ENCODE peak calls at places on chromosome 15, in ten cellular contexts. B is mucosa of gallbladder; M is kidney epithelial cell; K is lung microvascular endothelial cell; J is stimulated activated CD8-positive, alpha-beta memory T cell treated with anti-CD3 and anti-CD28 coated beads, Interleukin-7, amount 100 ng/mL, for 1 hour; X is activated naive CD8-positive, alpha-beta T cell treated with anti-CD3 and anti-CD28 coated beads, Interleukin-2, amount 50 U/mL, for 16 hours; I is CD14-positive monocyte; F is SJSA1; T is adrenal gland; C is foreskin fibroblast. Z is an unnamed sample.

GRCh38 chr15:87080547-87080946 is 1000.9 kb downstream of the AGBL1 start:
- DNase-seq in B (no peak), M (no peak), K (no peak), J (no peak), X (no peak), I (no peak), F (no peak), T (no peak), C (no peak), Z (no peak)

GRCh38 chr15:66829551-66830131 is 127.6 kb downstream of the SMAD6 start:
- DNase-seq in B (no peak), M (no peak), K (no peak), J (no peak), X (no peak), I (no peak), F (no peak), T (no peak), C (no peak), Z (no peak)

GRCh38 chr15:45943255-45943654 is 308.4 kb downstream of the SQOR start:
- DNase-seq in B (no peak), M (peak), K (no peak), J (no peak), X (no peak), I (no peak), F (no peak), T (no peak), C (no peak), Z (no peak)

GRCh38 chr15:99279783-99280307 is 28.6 kb downstream of the LRRC28 start:
- DNase-seq in B (no peak), M (no peak), K (no peak), J (no peak), X (no peak), I (no peak), F (no peak), T (no peak), C (no peak), Z (no peak)

GRCh38 chr15:93321881-93322282 is 232.9 kb upstream of the RGMA start:
- DNase-seq in B (no peak), M (peak), K (no peak), J (no peak), X (no peak), I (no peak), F (peak), T (no peak), C (no peak), Z (no peak)

GRCh38 chr15:72365844-72366243 is 10.0 kb downstream of the HEXA start:
- DNase-seq in B (no peak), M (no peak), K (peak), J (no peak), X (no peak), I (peak), F (no peak), T (no peak), C (no peak), Z (peak)

GRCh38 chr15:75502360-75502759 is 50.9 kb upstream of the SIN3A start:
- DNase-seq in B (no peak), M (no peak), K (no peak), J (no peak), X (no peak), I (no peak), F (no peak), T (no peak), C (no peak), Z (no peak)

GRCh38 chr15:34802371-34802770 is 7.0 kb upstream of the ACTC1 start:
- DNase-seq in B (no peak), M (no peak), K (no peak), J (no peak), X (no peak), I (no peak), F (no peak), T (no peak), C (no peak), Z (no peak)

GRCh38 chr15:100722551-100723322 is 120.3 kb downstream of the ASB7 start:
- DNase-seq in B (no peak), M (no peak), K (no peak), J (no peak), X (no peak), I (no peak), F (no peak), T (no peak), C (no peak), Z (no peak)

GRCh38 chr15:70435872-70436271 is 327.5 kb downstream of the UACA start:
- DNase-seq in B (no peak), M (no peak), K (no peak), J (no peak), X (no peak), I (no peak), F (no peak), T (no peak), C (no peak), Z (no peak)

GRCh38 chr15:76341366-76342045 is 4.9 kb downstream of the ISL2 start:
- DNase-seq in B (no peak), M (no peak), K (no peak), J (no peak), X (no peak), I (no peak), F (no peak), T (no peak), C (peak), Z (no peak)

GRCh38 chr15:73854265-73854664 is 19.1 kb upstream of the TBC1D21 start:
- DNase-seq in B (no peak), M (no peak), K (no peak), J (no peak), X (no peak), I (no peak), F (no peak), T (no peak), C (no peak), Z (no peak)

GRCh38 chr15:101052681-101053121 is 133.5 kb downstream of the LRRK1 start:
- DNase-seq in B (peak), M (no peak), K (no peak), J (no peak), X (no peak), I (no peak), F (peak), T (no peak), C (no peak), Z (no peak)

GRCh38 chr15:68783226-68784054 is 37.3 kb downstream of the ANP32A start:
- DNase-seq in B (peak), M (no peak), K (peak), J (peak), X (peak), I (no peak), F (no peak), T (peak), C (no peak), Z (no peak)

GRCh38 chr15:58951388-58952060 is 18.0 kb upstream of the SLTM start:
- DNase-seq in B (no peak), M (no peak), K (peak), J (no peak), X (no peak), I (no peak), F (no peak), T (no peak), C (peak), Z (no peak)

GRCh38 chr15:75640483-75641175 is 605 bp upstream of the IMP3 start:
- DNase-seq in B (no peak), M (no peak), K (peak), J (no peak), X (no peak), I (no peak), F (no peak), T (no peak), C (peak), Z (no peak)

GRCh38 chr15:82768414-82769081 is 37.3 kb downstream of the FSD2 start:
- DNase-seq in B (no peak), M (no peak), K (no peak), J (no peak), X (no peak), I (no peak), F (no peak), T (no peak), C (peak), Z (no peak)

GRCh38 chr15:47963265-47963664 is 157.5 kb upstream of the SLC24A5 start:
- DNase-seq in B (no peak), M (no peak), K (no peak), J (no peak), X (no peak), I (no peak), F (no peak), T (no peak), C (no peak), Z (no peak)

GRCh38 chr15:66862111-66862815 is 160.2 kb downstream of the SMAD6 start:
- DNase-seq in B (no peak), M (no peak), K (no peak), J (no peak), X (no peak), I (no peak), F (peak), T (peak), C (no peak), Z (no peak)

GRCh38 chr15:60757831-60758570 is 279.1 kb upstream of the ICE2 start:
- DNase-seq in B (no peak), M (no peak), K (no peak), J (no peak), X (no peak), I (no peak), F (no peak), T (peak), C (no peak), Z (no peak)

GRCh38 chr15:96041982-96042733 is 288.3 kb upstream of the NR2F2 start:
- DNase-seq in B (no peak), M (no peak), K (no peak), J (no peak), X (no peak), I (no peak), F (no peak), T (no peak), C (no peak), Z (no peak)

GRCh38 chr15:78085928-78086327 is 6.4 kb upstream of the SH2D7 start:
- DNase-seq in B (no peak), M (no peak), K (no peak), J (no peak), X (no peak), I (no peak), F (no peak), T (no peak), C (no peak), Z (no peak)

GRCh38 chr15:70523192-70523591 is 240.2 kb downstream of the UACA start:
- DNase-seq in B (no peak), M (no peak), K (no peak), J (no peak), X (no peak), I (peak), F (no peak), T (peak), C (no peak), Z (no peak)

GRCh38 chr15:87496109-87496508 is 760.4 kb downstream of the NTRK3 start:
- DNase-seq in B (no peak), M (no peak), K (no peak), J (no peak), X (no peak), I (no peak), F (no peak), T (no peak), C (no peak), Z (no peak)

GRCh38 chr15:98713585-98714001 is 65.3 kb downstream of the IGF1R start:
- DNase-seq in B (no peak), M (no peak), K (peak), J (no peak), X (no peak), I (no peak), F (no peak), T (no peak), C (peak), Z (no peak)

GRCh38 chr15:58442122-58442521 is 10.3 kb downstream of the LIPC start:
- DNase-seq in B (no peak), M (no peak), K (no peak), J (no peak), X (no peak), I (no peak), F (no peak), T (no peak), C (peak), Z (no peak)

GRCh38 chr15:82178061-82178460 is 84.5 kb downstream of the EFL1 start:
- DNase-seq in B (no peak), M (no peak), K (peak), J (no peak), X (no peak), I (no peak), F (no peak), T (no peak), C (peak), Z (no peak)

GRCh38 chr15:46918462-46919125 is 798.7 kb upstream of the SEMA6D start:
- DNase-seq in B (no peak), M (no peak), K (no peak), J (no peak), X (no peak), I (no peak), F (no peak), T (no peak), C (no peak), Z (no peak)

GRCh38 chr15:66165856-66166255 is 87.7 kb downstream of the MEGF11 start:
- DNase-seq in B (no peak), M (no peak), K (no peak), J (no peak), X (no peak), I (no peak), F (no peak), T (no peak), C (no peak), Z (no peak)

GRCh38 chr15:50911641-50912040 is 3.2 kb downstream of the AP4E1 start:
- DNase-seq in B (no peak), M (no peak), K (no peak), J (no peak), X (no peak), I (no peak), F (no peak), T (no peak), C (no peak), Z (peak)

GRCh38 chr15:39788800-39789565 is 6.3 kb upstream of the FSIP1 start:
- DNase-seq in B (no peak), M (no peak), K (no peak), J (no peak), X (no peak), I (no peak), F (no peak), T (no peak), C (no peak), Z (no peak)

GRCh38 chr15:34055868-34056595 is 17.0 kb upstream of the AVEN start:
- DNase-seq in B (no peak), M (peak), K (peak), J (no peak), X (no peak), I (no peak), F (no peak), T (no peak), C (peak), Z (no peak)

GRCh38 chr15:58138106-58138505 is at the start of gene AQP9:
- DNase-seq in B (no peak), M (no peak), K (no peak), J (no peak), X (no peak), I (peak), F (no peak), T (peak), C (no peak), Z (no peak)

GRCh38 chr15:70196314-70197291 is 98.9 kb upstream of the TLE3 start:
- DNase-seq in B (no peak), M (peak), K (peak), J (peak), X (no peak), I (no peak), F (peak), T (no peak), C (no peak), Z (no peak)